ENCODE peak calls at places on chromosome 20, in seven cellular contexts. Z, I, C, G, B, P and V are unnamed samples.
A peak's percentile ranks its signal among the peaks of the same experiment; 100 is the strongest.

GRCh38 chr20:52078289-52078688 is 113.3 kb downstream of the ZFP64 start:
- DNase-seq in Z (no peak), I (no peak), C (no peak), G (no peak), B (no peak), P (no peak), V (no peak)

GRCh38 chr20:64223526-64224067 is 32.0 kb upstream of the PCMTD2 start:
- DNase-seq in Z (no peak), I (peak; percentile 14), C (no peak), G (peak; percentile 78), B (no peak), P (peak; percentile 24), V (no peak)

GRCh38 chr20:1672728-1673127 is 15.1 kb upstream of the SIRPG start:
- DNase-seq in Z (no peak), I (no peak), C (no peak), G (no peak), B (no peak), P (no peak), V (no peak)

GRCh38 chr20:57186192-57186591 is 80.2 kb downstream of the BMP7 start:
- DNase-seq in Z (no peak), I (no peak), C (no peak), G (no peak), B (no peak), P (no peak), V (no peak)

GRCh38 chr20:33133616-33133941 is 34.4 kb upstream of the BPIFA2 start:
- DNase-seq in Z (no peak), I (no peak), C (no peak), G (no peak), B (no peak), P (no peak), V (no peak)

GRCh38 chr20:24756292-24757025 is 192.6 kb upstream of the CST7 start:
- DNase-seq in Z (no peak), I (no peak), C (no peak), G (no peak), B (no peak), P (no peak), V (peak; percentile 76)

GRCh38 chr20:57464642-57465211 is 60.2 kb downstream of the CTCFL start:
- DNase-seq in Z (no peak), I (peak; percentile 32), C (peak; percentile 22), G (no peak), B (no peak), P (no peak), V (no peak)

GRCh38 chr20:46695888-46696287 is 6.6 kb upstream of the TP53RK start:
- DNase-seq in Z (no peak), I (no peak), C (no peak), G (no peak), B (no peak), P (peak; percentile 45), V (no peak)

GRCh38 chr20:57513199-57513598 is 11.7 kb downstream of the CTCFL start:
- DNase-seq in Z (no peak), I (peak; percentile 55), C (no peak), G (no peak), B (no peak), P (peak; percentile 2), V (no peak)

GRCh38 chr20:31260326-31260932 is 3.0 kb downstream of the DEFB115 start:
- DNase-seq in Z (no peak), I (no peak), C (no peak), G (no peak), B (no peak), P (no peak), V (no peak)

GRCh38 chr20:57265649-57266250 is 691 bp downstream of the BMP7 start:
- DNase-seq in Z (no peak), I (peak; percentile 2), C (no peak), G (peak; percentile 15), B (no peak), P (no peak), V (no peak)

GRCh38 chr20:53162251-53162835 is 190.2 kb downstream of the TSHZ2 start:
- DNase-seq in Z (no peak), I (peak; percentile 93), C (peak; percentile 33), G (peak; percentile 17), B (no peak), P (peak; percentile 72), V (no peak)

GRCh38 chr20:57620999-57621398 is 773 bp upstream of the ZBP1 start:
- DNase-seq in Z (no peak), I (no peak), C (no peak), G (no peak), B (peak; percentile 26), P (no peak), V (no peak)

GRCh38 chr20:22584922-22585785 is 782 bp upstream of the FOXA2 start:
- DNase-seq in Z (no peak), I (no peak), C (no peak), G (peak; percentile 23), B (peak; percentile 67), P (no peak), V (no peak)

GRCh38 chr20:33685328-33686007 is 717 bp downstream of the E2F1 start:
- DNase-seq in Z (no peak), I (peak; percentile 29), C (no peak), G (no peak), B (peak; percentile 77), P (no peak), V (no peak)

GRCh38 chr20:24098886-24099285 is 110.3 kb upstream of the GGTLC1 start:
- DNase-seq in Z (no peak), I (peak; percentile 19), C (peak; percentile 88), G (no peak), B (no peak), P (peak; percentile 28), V (no peak)

GRCh38 chr20:62401331-62401779 is 5.7 kb downstream of the CABLES2 start:
- DNase-seq in Z (no peak), I (no peak), C (no peak), G (peak; percentile 58), B (no peak), P (no peak), V (no peak)
- TF ChIP-seq CTCF in Z (peak; percentile 4), I (peak; percentile 21), C (peak; percentile 40), G (peak; percentile 39), B (no peak), P (peak; percentile 9), V (no peak)

DNA sequence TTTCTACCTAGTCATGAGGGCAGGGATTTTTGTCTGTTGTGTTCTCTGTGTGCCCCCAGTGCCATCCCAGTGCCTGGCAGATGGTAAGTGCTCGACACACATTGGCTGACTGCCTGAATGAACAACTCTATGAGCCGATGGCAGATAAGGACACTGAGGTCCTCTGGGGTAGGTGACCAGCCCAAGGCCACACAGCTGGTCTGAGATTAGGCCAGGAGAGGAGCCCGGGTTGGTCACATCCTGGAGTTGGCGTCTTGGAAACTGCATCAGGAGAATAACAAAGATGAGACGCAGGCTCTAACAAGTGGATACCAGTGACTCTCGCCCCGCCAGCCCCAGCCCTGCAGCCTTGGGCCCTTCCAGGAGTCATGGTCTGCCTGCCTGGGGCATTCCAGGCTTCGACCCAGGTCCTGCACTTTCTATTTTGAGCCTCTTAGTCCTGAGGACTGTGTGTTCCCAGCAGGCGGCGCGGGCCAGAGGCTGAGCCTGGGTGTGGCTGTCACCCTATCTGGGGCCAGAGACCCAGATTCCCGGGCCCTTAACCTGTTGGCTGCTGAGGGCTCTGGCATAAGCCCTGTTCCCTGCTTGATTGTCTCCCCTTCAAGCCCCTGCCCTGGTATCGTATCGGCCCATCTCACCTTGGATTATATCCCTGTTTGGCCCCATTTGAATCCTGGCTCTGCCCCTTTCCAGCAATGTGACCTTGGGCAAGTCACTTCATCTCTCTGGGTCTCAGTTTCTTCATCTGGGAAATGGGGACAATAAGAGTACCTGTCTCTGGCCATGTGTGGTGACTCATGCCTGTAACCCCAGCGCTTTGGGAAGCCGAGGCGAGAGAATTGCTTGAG is 88.3 kb downstream of the CEBPB start:
- DNase-seq in Z (no peak), I (peak; percentile 55), C (no peak), G (no peak), B (peak; percentile 73), P (no peak), V (no peak)
- TF ChIP-seq CTCF in Z (peak; percentile 41), I (peak; percentile 39), C (peak; percentile 43), G (no peak), B (peak; percentile 43), P (no peak), V (no peak)

GRCh38 chr20:17417221-17417620 is 114.0 kb downstream of the BFSP1 start:
- DNase-seq in Z (no peak), I (peak; percentile 5), C (no peak), G (no peak), B (no peak), P (no peak), V (no peak)
- TF ChIP-seq CTCF in Z (no peak), I (no peak), C (no peak), G (no peak), B (no peak), P (no peak), V (no peak)

DNA sequence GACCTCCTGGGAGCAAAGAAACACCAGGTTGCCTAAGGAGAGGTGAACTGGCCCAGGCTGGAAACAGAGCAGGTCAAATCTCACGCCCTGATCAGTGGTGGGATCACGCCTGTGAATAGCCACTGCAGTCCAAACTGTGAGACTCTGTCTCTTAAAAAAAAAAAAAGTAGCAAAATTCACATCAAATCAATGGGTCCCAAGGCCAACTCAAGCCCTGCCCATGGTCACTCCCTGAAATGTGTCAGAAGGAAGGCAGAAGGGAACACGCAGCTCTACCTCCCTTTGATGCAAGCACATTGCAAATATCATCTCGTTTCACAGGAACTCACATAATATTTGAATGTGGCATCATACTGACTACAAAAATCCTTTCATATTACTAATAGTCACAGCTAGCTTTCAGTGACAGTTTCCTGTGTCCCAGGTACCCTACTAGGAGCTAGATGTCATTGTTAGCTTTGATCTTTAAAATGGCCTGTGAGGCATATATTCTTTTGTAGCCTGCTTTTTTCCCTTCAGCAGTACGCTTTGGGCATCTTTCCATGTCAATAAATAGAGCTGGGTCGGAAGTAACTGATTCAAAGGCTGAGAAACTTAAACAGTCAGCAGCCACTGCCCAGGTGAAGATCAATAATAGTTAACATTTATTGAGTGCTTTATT is 14.4 kb upstream of the TTPAL start:
- DNase-seq in Z (no peak), I (no peak), C (no peak), G (no peak), B (no peak), P (no peak), V (no peak)
- TF ChIP-seq CTCF in Z (no peak), I (no peak), C (no peak), G (no peak), B (no peak), P (no peak), V (no peak)

GRCh38 chr20:63216849-63217471 is 1.0 kb upstream of the YTHDF1 start:
- DNase-seq in Z (no peak), I (no peak), C (no peak), G (no peak), B (no peak), P (no peak), V (no peak)
- TF ChIP-seq CTCF in Z (no peak), I (no peak), C (no peak), G (no peak), B (no peak), P (no peak), V (no peak)

DNA sequence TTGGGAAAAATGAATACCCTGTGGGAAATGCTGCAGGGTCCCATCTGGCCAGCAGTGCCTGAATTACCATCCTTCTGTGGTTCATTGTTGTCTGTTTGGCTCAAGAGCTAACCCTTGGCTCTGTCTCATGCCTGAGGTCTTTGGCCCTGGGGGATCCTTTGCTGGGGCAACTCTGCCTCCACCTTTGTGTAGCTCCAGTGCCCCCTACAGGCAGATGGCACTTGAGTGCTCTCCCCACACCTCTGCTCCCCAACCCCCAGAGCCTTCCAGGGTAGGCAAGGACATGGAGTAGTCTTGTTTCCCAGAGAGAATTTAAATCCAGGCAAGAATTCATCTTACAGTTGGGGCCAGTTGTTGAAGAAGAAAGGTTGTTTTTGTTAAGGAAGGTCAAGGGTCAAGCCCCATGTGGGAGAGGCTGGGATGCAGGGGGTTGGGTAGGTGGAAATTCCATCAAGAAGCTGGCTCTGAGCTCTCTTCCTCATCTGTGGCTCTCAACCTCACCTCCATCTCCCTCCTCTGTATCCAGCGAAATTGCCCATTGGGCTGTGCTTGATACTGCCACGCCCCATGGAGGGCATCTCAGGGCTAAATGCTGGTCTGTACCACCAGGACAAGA is 44.2 kb downstream of the ZNF831 start:
- DNase-seq in Z (no peak), I (peak; percentile 16), C (no peak), G (peak; percentile 77), B (peak; percentile 79), P (no peak), V (peak; percentile 64)
- TF ChIP-seq CTCF in Z (peak; percentile 64), I (peak; percentile 32), C (peak; percentile 11), G (peak; percentile 60), B (peak; percentile 75), P (no peak), V (no peak)